ENCODE peak calls at places on chromosomes 16 and 17, in four cellular contexts. V is fibroblast of lung, N is naive B cell, W is ELR. S is an unnamed sample.

GRCh38 chr16:89174055-89174827 is 2.7 kb downstream of the CDH15 start:
- DNase-seq in V (no peak), N (no peak), W (no peak), S (no peak)

GRCh38 chr17:7380855-7381683 is at the start of gene TNK1:
- DNase-seq in V (no peak), N (no peak), W (peak; percentile 20), S (no peak)

GRCh38 chr17:17109231-17109630 is 67.0 kb downstream of the MPRIP start:
- DNase-seq in V (no peak), N (no peak), W (no peak), S (no peak)

GRCh38 chr16:85675528-85675927 is 13.2 kb downstream of the GINS2 start:
- DNase-seq in V (peak; percentile 59), N (no peak), W (peak; percentile 55), S (no peak)

GRCh38 chr17:80095844-80096475 is 5.4 kb upstream of the GAA start:
- DNase-seq in V (no peak), N (no peak), W (no peak), S (no peak)

GRCh38 chr17:75601057-75601987 is 13.7 kb downstream of the MYO15B start:
- DNase-seq in V (peak; percentile 23), N (peak; percentile 31), W (peak; percentile 63), S (peak; percentile 57)

GRCh38 chr17:51796026-51796425 is 362.5 kb downstream of the CA10 start:
- DNase-seq in V (no peak), N (no peak), W (no peak), S (no peak)

GRCh38 chr16:2969545-2970521 is 685 bp downstream of the PAQR4 start:
- DNase-seq in V (peak; percentile 19), N (peak; percentile 55), W (peak; percentile 79), S (peak; percentile 23)

GRCh38 chr16:50007744-50008143 is 17.3 kb upstream of the CNEP1R1 start:
- DNase-seq in V (no peak), N (no peak), W (no peak), S (no peak)

GRCh38 chr16:85424260-85425060 is 188.7 kb upstream of the GSE1 start:
- DNase-seq in V (no peak), N (no peak), W (no peak), S (no peak)

GRCh38 chr17:65576939-65577338 is 15.5 kb upstream of the AXIN2 start:
- DNase-seq in V (no peak), N (no peak), W (no peak), S (no peak)

GRCh38 chr17:30599424-30600061 is 122.3 kb downstream of the GOSR1 start:
- DNase-seq in V (no peak), N (peak; percentile 21), W (no peak), S (no peak)

GRCh38 chr17:47210105-47210504 is 957 bp downstream of the MYL4 start:
- DNase-seq in V (no peak), N (no peak), W (no peak), S (no peak)

GRCh38 chr17:38325221-38325851 is 18.4 kb downstream of the GPR179 start:
- DNase-seq in V (peak; percentile 39), N (no peak), W (no peak), S (no peak)

GRCh38 chr17:43912635-43913304 is 5.4 kb upstream of the MPP2 start:
- DNase-seq in V (no peak), N (no peak), W (no peak), S (no peak)

GRCh38 chr17:29124135-29124930 is 55.9 kb downstream of the MYO18A start:
- DNase-seq in V (peak; percentile 84), N (peak; percentile 32), W (peak; percentile 85), S (no peak)

GRCh38 chr17:42236760-42237159 is 39.4 kb downstream of the STAT5B start:
- DNase-seq in V (no peak), N (no peak), W (no peak), S (no peak)

GRCh38 chr17:14904406-14904805 is 360.7 kb downstream of the PMP22 start:
- DNase-seq in V (no peak), N (no peak), W (peak; percentile 58), S (no peak)

GRCh38 chr16:52549011-52549692 is 2.2 kb upstream of the TOX3 start:
- DNase-seq in V (peak; percentile 24), N (no peak), W (no peak), S (no peak)

GRCh38 chr17:32342603-32343325 is 791 bp upstream of the C17orf75 start:
- DNase-seq in V (no peak), N (no peak), W (peak; percentile 28), S (no peak)

GRCh38 chr17:76987486-76987885 is 119.3 kb downstream of the MGAT5B start:
- DNase-seq in V (no peak), N (peak; percentile 41), W (no peak), S (no peak)